ENCODE peak calls at places on chromosomes 3 and 15, in five cellular contexts. One of them, this sample, is unnamed. For H3K27me3, the result is how much of the 10 kb centered on the place peaks cover.

GRCh38 chr3:141335531-141336042 is 32.7 kb upstream of the ZBTB38 start:
- ATAC-seq in upper lobe of left lung: no peak
- ATAC-seq in GM12878: peak
- ATAC-seq in HepG2: no peak
- ATAC-seq in K562: no peak
- ATAC-seq in this sample: no peak

GRCh38 chr3:168081856-168082255 is 13.9 kb downstream of the GOLIM4 start:
- ATAC-seq in upper lobe of left lung: no peak
- ATAC-seq in GM12878: no peak
- ATAC-seq in HepG2: no peak
- ATAC-seq in K562: peak
- ATAC-seq in this sample: no peak

GRCh38 chr3:8549354-8549753 is 47.7 kb downstream of the LMCD1 start:
- ATAC-seq in upper lobe of left lung: no peak
- ATAC-seq in GM12878: no peak
- ATAC-seq in HepG2: no peak
- ATAC-seq in K562: no peak
- ATAC-seq in this sample: no peak

GRCh38 chr15:50257924-50258323 is 7.6 kb downstream of the HDC start:
- ATAC-seq in upper lobe of left lung: no peak
- ATAC-seq in GM12878: no peak
- ATAC-seq in HepG2: no peak
- ATAC-seq in K562: no peak
- ATAC-seq in this sample: no peak

GRCh38 chr15:73165844-73166243 is 113.6 kb downstream of the NEO1 start:
- ATAC-seq in upper lobe of left lung: no peak
- ATAC-seq in GM12878: no peak
- ATAC-seq in HepG2: no peak
- ATAC-seq in K562: no peak
- ATAC-seq in this sample: no peak

GRCh38 chr3:64214002-64214696 is 11.1 kb downstream of the PRICKLE2 start:
- ATAC-seq in upper lobe of left lung: no peak
- ATAC-seq in GM12878: no peak
- ATAC-seq in HepG2: no peak
- ATAC-seq in K562: no peak
- ATAC-seq in this sample: peak

GRCh38 chr3:58191361-58191991 is 19.3 kb downstream of the DNASE1L3 start:
- ATAC-seq in upper lobe of left lung: no peak
- ATAC-seq in GM12878: no peak
- ATAC-seq in HepG2: peak
- ATAC-seq in K562: no peak
- ATAC-seq in this sample: no peak

GRCh38 chr3:157794771-157795170 is 291.6 kb upstream of the VEPH1 start:
- ATAC-seq in upper lobe of left lung: no peak
- ATAC-seq in GM12878: no peak
- ATAC-seq in HepG2: no peak
- ATAC-seq in K562: no peak
- ATAC-seq in this sample: no peak

GRCh38 chr3:143120716-143121239 is 1.2 kb downstream of the CHST2 start:
- ATAC-seq in upper lobe of left lung: no peak
- ATAC-seq in GM12878: peak
- ATAC-seq in HepG2: peak
- ATAC-seq in K562: no peak
- ATAC-seq in this sample: peak

GRCh38 chr3:194189243-194189791 is 53.4 kb downstream of the HES1 start:
- ATAC-seq in upper lobe of left lung: no peak
- ATAC-seq in GM12878: no peak
- ATAC-seq in HepG2: no peak
- ATAC-seq in K562: peak
- ATAC-seq in this sample: no peak

GRCh38 chr15:50558012-50558411 is 11.5 kb upstream of the USP50 start:
- ATAC-seq in upper lobe of left lung: no peak
- ATAC-seq in GM12878: peak
- ATAC-seq in HepG2: no peak
- ATAC-seq in K562: no peak
- ATAC-seq in this sample: no peak

GRCh38 chr3:174710622-174711021 is 148.5 kb upstream of the NAALADL2 start:
- ATAC-seq in upper lobe of left lung: no peak
- ATAC-seq in GM12878: no peak
- ATAC-seq in HepG2: no peak
- ATAC-seq in K562: no peak
- ATAC-seq in this sample: no peak

GRCh38 chr3:71244153-71245051 is 339.1 kb downstream of the FOXP1 start:
- ATAC-seq in upper lobe of left lung: no peak
- ATAC-seq in GM12878: no peak
- ATAC-seq in HepG2: peak
- ATAC-seq in K562: peak
- ATAC-seq in this sample: peak

GRCh38 chr3:126373682-126374601 is 16.7 kb upstream of the KLF15 start:
- ATAC-seq in upper lobe of left lung: peak
- ATAC-seq in GM12878: no peak
- ATAC-seq in HepG2: peak
- ATAC-seq in K562: no peak
- ATAC-seq in this sample: no peak

GRCh38 chr15:75153084-75153483 is 48.6 kb upstream of the C15orf39 start:
- ATAC-seq in upper lobe of left lung: no peak
- ATAC-seq in GM12878: peak
- ATAC-seq in HepG2: peak
- ATAC-seq in K562: peak
- ATAC-seq in this sample: no peak

GRCh38 chr3:180048840-180049239 is 12.1 kb upstream of the PEX5L start:
- ATAC-seq in upper lobe of left lung: peak
- ATAC-seq in GM12878: no peak
- ATAC-seq in HepG2: no peak
- ATAC-seq in K562: no peak
- ATAC-seq in this sample: no peak

GRCh38 chr15:25690673-25691543 is 172.2 kb downstream of the ATP10A start:
- ATAC-seq in upper lobe of left lung: peak
- ATAC-seq in GM12878: no peak
- ATAC-seq in HepG2: no peak
- ATAC-seq in K562: no peak
- ATAC-seq in this sample: peak

GRCh38 chr3:156691920-156692319 is 17.5 kb downstream of the TIPARP start:
- ATAC-seq in upper lobe of left lung: no peak
- ATAC-seq in GM12878: no peak
- ATAC-seq in HepG2: no peak
- ATAC-seq in K562: no peak
- ATAC-seq in this sample: no peak

GRCh38 chr3:100429187-100429586 is 27.8 kb downstream of the LNP1 start:
- ATAC-seq in upper lobe of left lung: no peak
- ATAC-seq in GM12878: no peak
- ATAC-seq in HepG2: no peak
- ATAC-seq in K562: no peak
- ATAC-seq in this sample: no peak

GRCh38 chr3:58529516-58530353 is 7.3 kb downstream of the ACOX2 start:
- ATAC-seq in upper lobe of left lung: no peak
- ATAC-seq in GM12878: peak
- ATAC-seq in HepG2: peak
- ATAC-seq in K562: peak
- ATAC-seq in this sample: no peak

GRCh38 chr15:48966595-48967301 is 3.0 kb upstream of the SHC4 start:
- ATAC-seq in upper lobe of left lung: no peak
- ATAC-seq in GM12878: peak
- ATAC-seq in HepG2: no peak
- ATAC-seq in K562: no peak
- ATAC-seq in this sample: no peak

GRCh38 chr3:100335137-100335833 is 728 bp downstream of the NIT2 start:
- ATAC-seq in upper lobe of left lung: peak
- ATAC-seq in GM12878: peak
- ATAC-seq in HepG2: peak
- ATAC-seq in K562: peak
- ATAC-seq in this sample: no peak

DNA sequence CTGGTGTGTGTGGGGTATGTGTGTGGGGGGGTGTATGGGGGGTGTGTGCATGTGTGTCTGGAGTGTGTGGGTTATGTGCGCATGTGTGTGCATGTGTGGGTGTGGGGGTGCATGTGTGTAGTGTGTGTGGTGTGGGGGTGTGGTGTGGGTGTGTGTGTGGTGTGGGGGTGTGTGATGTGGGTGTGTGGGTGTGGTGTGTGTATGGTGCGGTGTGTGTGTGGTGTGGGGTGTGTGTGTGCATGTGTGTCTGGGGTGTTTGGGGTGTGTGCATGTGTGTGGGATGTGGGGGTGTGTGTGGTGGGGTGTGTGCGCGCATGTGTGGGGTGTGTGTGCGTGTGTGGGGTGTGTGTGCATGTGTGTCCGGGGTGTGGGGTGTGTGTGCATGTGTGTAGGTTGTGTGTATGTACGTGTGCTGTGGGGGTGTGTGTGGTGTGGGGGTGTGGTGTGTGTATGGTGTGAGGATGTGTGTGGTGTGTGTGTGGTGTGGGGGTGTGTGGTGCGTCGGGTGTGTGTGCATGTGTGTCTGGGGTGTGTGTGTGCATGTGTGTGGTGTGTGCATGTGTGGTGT is 6.2 kb upstream of the OCA2 start:
- ATAC-seq in upper lobe of left lung: peak
- ATAC-seq in GM12878: no peak
- ATAC-seq in HepG2: no peak
- ATAC-seq in K562: no peak
- ATAC-seq in this sample: no peak
- H3K27me3 ChIP-seq in upper lobe of left lung: under half
- H3K27me3 ChIP-seq in GM12878: under half
- H3K27me3 ChIP-seq in HepG2: under half
- H3K27me3 ChIP-seq in K562: under half
- H3K27me3 ChIP-seq in this sample: under half

GRCh38 chr3:84742915-84743314 is 215.9 kb upstream of the CADM2 start:
- ATAC-seq in upper lobe of left lung: no peak
- ATAC-seq in GM12878: no peak
- ATAC-seq in HepG2: no peak
- ATAC-seq in K562: no peak
- ATAC-seq in this sample: no peak
- TF ChIP-seq EP300 in upper lobe of left lung: no peak
- TF ChIP-seq EP300 in GM12878: no peak
- TF ChIP-seq EP300 in HepG2: no peak
- TF ChIP-seq EP300 in K562: no peak
- TF ChIP-seq EP300 in this sample: no peak

GRCh38 chr15:90078965-90079364 is 23.3 kb downstream of the IDH2 start:
- ATAC-seq in upper lobe of left lung: no peak
- ATAC-seq in GM12878: no peak
- ATAC-seq in HepG2: no peak
- ATAC-seq in K562: no peak
- ATAC-seq in this sample: no peak
- H3K4me3 ChIP-seq in upper lobe of left lung: no peak
- H3K4me3 ChIP-seq in GM12878: no peak
- H3K4me3 ChIP-seq in HepG2: no peak
- H3K4me3 ChIP-seq in K562: no peak
- H3K4me3 ChIP-seq in this sample: no peak

DNA sequence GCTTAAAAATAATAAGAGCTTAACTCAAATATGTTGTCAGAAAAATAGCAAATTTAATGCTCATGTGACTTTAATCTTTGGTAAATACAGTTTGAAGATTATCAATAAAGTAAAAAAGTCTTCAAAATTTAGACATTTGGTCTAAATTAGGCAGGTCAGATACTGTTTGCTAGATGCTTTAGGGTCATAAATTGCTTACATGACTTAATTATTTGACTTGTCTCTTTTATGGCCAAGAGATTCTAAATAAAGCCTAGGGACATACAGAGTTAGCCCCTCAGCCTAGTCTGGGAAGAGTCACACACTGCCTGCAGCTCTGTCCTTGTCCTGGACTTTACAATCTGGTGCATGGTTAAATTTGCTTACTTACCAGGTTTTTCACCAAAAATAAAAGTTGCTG is 198.3 kb upstream of the LRRFIP2 start:
- ATAC-seq in upper lobe of left lung: no peak
- ATAC-seq in GM12878: no peak
- ATAC-seq in HepG2: no peak
- ATAC-seq in K562: no peak
- ATAC-seq in this sample: no peak
- H3K27me3 ChIP-seq in upper lobe of left lung: under half
- H3K27me3 ChIP-seq in GM12878: under half
- H3K27me3 ChIP-seq in HepG2: under half
- H3K27me3 ChIP-seq in K562: under half
- H3K27me3 ChIP-seq in this sample: under half

GRCh38 chr3:169666501-169667379 is 3.2 kb upstream of the MECOM start:
- ATAC-seq in upper lobe of left lung: no peak
- ATAC-seq in GM12878: no peak
- ATAC-seq in HepG2: no peak
- ATAC-seq in K562: no peak
- ATAC-seq in this sample: no peak
- TF ChIP-seq EP300 in upper lobe of left lung: no peak
- TF ChIP-seq EP300 in GM12878: no peak
- TF ChIP-seq EP300 in HepG2: no peak
- TF ChIP-seq EP300 in K562: no peak
- TF ChIP-seq EP300 in this sample: no peak

GRCh38 chr3:37765591-37766219 is 96.0 kb upstream of the CTDSPL start:
- ATAC-seq in upper lobe of left lung: peak
- ATAC-seq in GM12878: no peak
- ATAC-seq in HepG2: peak
- ATAC-seq in K562: peak
- ATAC-seq in this sample: peak
- H3K4me3 ChIP-seq in upper lobe of left lung: no peak
- H3K4me3 ChIP-seq in GM12878: no peak
- H3K4me3 ChIP-seq in HepG2: no peak
- H3K4me3 ChIP-seq in K562: no peak
- H3K4me3 ChIP-seq in this sample: no peak

This sample was measured in gastroesophageal sphincter.